ENCODE peak calls at places on chromosome 17, in six cellular contexts. X is MM.1S; Q is psoas muscle; S is foreskin fibroblast; E is mesenchymal stem cell; V is CD8-positive, alpha-beta memory T cell. U is an unnamed sample.

GRCh38 chr17:50488880-50489279 is 10.2 kb downstream of the RSAD1 start:
- DNase-seq in X (no peak), Q (no peak), S (no peak), E (no peak), V (no peak), U (no peak)

GRCh38 chr17:73291260-73291801 is 20.5 kb downstream of the CDC42EP4 start:
- DNase-seq in X (peak; percentile 78), Q (peak; percentile 80), S (peak; percentile 97), E (peak; percentile 87), V (no peak), U (peak; percentile 70)

GRCh38 chr17:83189013-83189672 is 109.7 kb downstream of the METRNL start:
- DNase-seq in X (no peak), Q (no peak), S (no peak), E (no peak), V (no peak), U (no peak)

GRCh38 chr17:31481783-31482081 is 90.3 kb downstream of the RAB11FIP4 start:
- DNase-seq in X (no peak), Q (no peak), S (no peak), E (no peak), V (no peak), U (no peak)

GRCh38 chr17:3804503-3804931 is 3.5 kb upstream of the ITGAE start:
- DNase-seq in X (no peak), Q (no peak), S (no peak), E (no peak), V (no peak), U (no peak)

GRCh38 chr17:10031606-10032005 is 126.5 kb upstream of the RCVRN start:
- DNase-seq in X (no peak), Q (no peak), S (no peak), E (no peak), V (no peak), U (no peak)

GRCh38 chr17:38463451-38463858 is 35.2 kb downstream of the ARHGAP23 start:
- DNase-seq in X (no peak), Q (no peak), S (no peak), E (no peak), V (no peak), U (no peak)

GRCh38 chr17:16275024-16275423 is 58.0 kb downstream of the PIGL start:
- DNase-seq in X (no peak), Q (no peak), S (no peak), E (no peak), V (no peak), U (no peak)

GRCh38 chr17:65856865-65857264 is 295.4 kb upstream of the AXIN2 start:
- DNase-seq in X (no peak), Q (no peak), S (peak; percentile 4), E (no peak), V (no peak), U (no peak)

GRCh38 chr17:7932949-7933348 is 943 bp downstream of the CNTROB start:
- DNase-seq in X (no peak), Q (peak; percentile 31), S (peak; percentile 78), E (peak; percentile 89), V (no peak), U (peak; percentile 23)

GRCh38 chr17:74770498-74771318 is 5.4 kb downstream of the NAT9 start:
- DNase-seq in X (peak; percentile 71), Q (peak; percentile 67), S (peak; percentile 44), E (peak; percentile 49), V (peak; percentile 74), U (no peak)

GRCh38 chr17:59416184-59416583 is 84.7 kb downstream of the YPEL2 start:
- DNase-seq in X (peak; percentile 60), Q (no peak), S (no peak), E (no peak), V (no peak), U (no peak)

GRCh38 chr17:57762375-57762916 is 17.3 kb upstream of the CCDC182 start:
- DNase-seq in X (no peak), Q (no peak), S (no peak), E (no peak), V (no peak), U (no peak)

GRCh38 chr17:43873091-43873490 is 26.1 kb downstream of the CD300LG start:
- DNase-seq in X (no peak), Q (no peak), S (no peak), E (no peak), V (no peak), U (no peak)

GRCh38 chr17:44502598-44503079 is 567 bp downstream of the GPATCH8 start:
- DNase-seq in X (no peak), Q (no peak), S (no peak), E (peak; percentile 37), V (no peak), U (no peak)

GRCh38 chr17:40533896-40534295 is 31.4 kb downstream of the CCR7 start:
- DNase-seq in X (no peak), Q (no peak), S (no peak), E (no peak), V (no peak), U (no peak)

GRCh38 chr17:66767164-66767933 is 67.6 kb upstream of the CACNG5 start:
- DNase-seq in X (no peak), Q (no peak), S (no peak), E (no peak), V (no peak), U (no peak)

GRCh38 chr17:71922439-71922838 is 198.4 kb upstream of the SOX9 start:
- DNase-seq in X (peak; percentile 30), Q (no peak), S (peak; percentile 83), E (peak; percentile 77), V (no peak), U (peak; percentile 90)

GRCh38 chr17:73279704-73280103 is 18.0 kb upstream of the CPSF4L start:
- DNase-seq in X (no peak), Q (no peak), S (no peak), E (no peak), V (no peak), U (no peak)

GRCh38 chr17:17557796-17558195 is 33.7 kb downstream of the PEMT start:
- DNase-seq in X (no peak), Q (no peak), S (no peak), E (no peak), V (no peak), U (no peak)

DNA sequence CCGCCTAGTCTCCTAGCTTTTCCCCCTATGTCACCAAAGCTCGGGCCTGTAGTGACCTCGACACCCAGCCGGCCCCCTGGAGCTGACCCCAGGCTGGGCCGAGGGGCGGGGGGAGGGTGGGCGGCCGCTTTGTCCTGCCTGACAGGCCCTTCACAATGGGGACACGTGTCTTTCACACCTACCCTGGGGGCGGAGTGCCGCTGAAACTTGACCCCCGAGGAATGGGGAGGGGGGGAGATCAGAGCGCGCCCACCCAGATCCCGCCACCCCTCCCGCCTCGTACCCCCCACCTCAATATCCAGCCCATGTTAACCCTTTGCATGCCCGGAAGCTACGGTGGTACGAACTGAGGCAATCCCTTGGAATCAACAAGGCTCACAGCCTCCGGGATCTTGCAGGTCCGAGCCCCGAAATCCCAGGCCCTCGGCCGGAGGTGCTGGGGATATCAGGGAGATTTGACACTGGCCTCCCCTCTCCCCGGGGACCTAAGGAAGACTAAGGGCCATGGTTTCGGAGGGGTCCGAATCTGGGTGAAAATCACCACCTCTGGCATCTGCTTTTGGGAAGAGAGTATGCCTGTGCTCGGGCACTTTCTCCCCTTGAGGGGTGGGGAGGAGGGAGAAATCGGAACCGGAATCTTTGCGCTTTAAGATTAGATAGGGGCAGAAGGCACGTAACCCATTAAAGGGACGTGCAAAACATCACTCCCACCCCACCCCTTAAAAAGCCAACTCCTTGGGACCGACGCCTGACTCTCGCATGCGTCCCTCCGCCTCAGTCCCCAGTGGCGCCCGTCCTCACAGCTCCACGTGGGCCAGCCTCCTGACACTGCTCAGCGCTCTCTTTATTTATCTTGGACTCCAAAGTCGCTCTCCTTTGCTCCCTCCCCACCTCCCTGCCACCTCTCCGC is 2.6 kb downstream of the NOG start:
- DNase-seq in X (no peak), Q (no peak), S (no peak), E (peak; percentile 34), V (peak; percentile 31), U (no peak)
- H3K4me3 ChIP-seq in X (peak overlapping the region; percentile 36), Q (peak overlapping the region; percentile 81), S (peak overlapping the region; percentile 41), E (no peak overlapping the region), V (peak overlapping the region; percentile 60), U (peak overlapping the region; percentile 30)

DNA sequence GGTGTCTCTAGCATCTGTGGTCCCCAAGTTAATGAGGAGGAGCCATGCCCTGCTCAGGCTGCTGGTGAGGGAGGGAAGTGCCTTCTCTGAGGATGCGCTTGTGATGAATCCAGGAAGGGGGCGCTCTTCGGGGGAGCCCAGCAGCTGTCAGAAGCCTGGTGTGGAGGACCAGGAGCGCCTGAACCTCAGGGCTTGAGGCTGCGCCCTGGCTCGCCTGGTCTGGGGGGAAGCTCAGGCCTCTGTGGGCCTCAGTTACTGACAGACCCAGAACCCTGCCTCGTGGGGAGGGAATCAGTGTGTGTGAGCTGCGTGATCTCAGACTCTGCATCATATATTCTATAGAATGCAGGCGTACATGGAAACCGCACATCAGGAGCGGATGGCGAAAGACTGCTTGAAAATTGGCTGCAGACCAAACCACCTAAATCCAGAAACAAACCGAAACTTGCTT is 126.1 kb downstream of the SEC14L1 start:
- DNase-seq in X (no peak), Q (no peak), S (no peak), E (no peak), V (no peak), U (no peak)
- H3K4me3 ChIP-seq in X (no peak overlapping the region), Q (no peak overlapping the region), S (no peak overlapping the region), E (no peak overlapping the region), V (no peak overlapping the region), U (no peak overlapping the region)

GRCh38 chr17:77147357-77147801 is 6.6 kb downstream of the SEC14L1 start:
- DNase-seq in X (peak; percentile 94), Q (no peak), S (no peak), E (no peak), V (no peak), U (no peak)

GRCh38 chr17:77145209-77145608 is 4.4 kb downstream of the SEC14L1 start:
- DNase-seq in X (peak; percentile 80), Q (no peak), S (no peak), E (no peak), V (no peak), U (no peak)

GRCh38 chr17:77148109-77148958 is 7.6 kb downstream of the SEC14L1 start:
- DNase-seq in X (no peak), Q (no peak), S (no peak), E (no peak), V (no peak), U (no peak)

GRCh38 chr17:77145635-77146632 is 5.2 kb downstream of the SEC14L1 start:
- DNase-seq in X (peak; percentile 92), Q (peak; percentile 69), S (peak; percentile 83), E (peak; percentile 88), V (no peak), U (no peak)

DNA sequence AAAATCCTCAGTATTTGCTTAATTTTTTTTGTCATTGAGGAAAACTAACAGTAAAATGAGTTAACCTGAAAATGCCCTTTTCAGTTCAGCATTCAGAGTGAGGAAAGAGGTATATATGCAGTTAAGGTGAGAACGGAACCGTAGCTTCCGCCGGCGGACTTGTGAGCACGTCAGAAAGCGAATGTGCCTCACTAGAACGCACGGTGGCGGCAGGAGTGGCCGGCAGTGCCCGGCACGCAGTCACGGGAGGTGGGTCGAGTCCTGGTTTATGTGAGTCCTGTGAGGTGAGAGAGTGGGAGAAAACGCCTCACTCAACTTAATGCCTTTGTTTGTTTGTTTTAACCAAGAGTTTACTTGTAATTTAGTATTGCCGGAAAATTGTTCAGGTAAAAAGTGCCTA is 6.1 kb downstream of the SEC14L1 start:
- DNase-seq in X (peak; percentile 85), Q (no peak), S (no peak), E (no peak), V (no peak), U (no peak)
- H3K4me3 ChIP-seq in X (peak overlapping the region; percentile 98), Q (peak overlapping the region; percentile 54), S (no peak overlapping the region), E (no peak overlapping the region), V (no peak overlapping the region), U (no peak overlapping the region)

GRCh38 chr17:78883533-78884131 is 19.4 kb downstream of the CEP295NL start:
- DNase-seq in X (no peak), Q (peak; percentile 83), S (peak; percentile 98), E (peak; percentile 98), V (peak; percentile 23), U (peak; percentile 93)
- H3K4me3 ChIP-seq in X (no peak overlapping the region), Q (peak overlapping the region; percentile 41), S (peak overlapping the region; percentile 48), E (peak overlapping the region; percentile 32), V (no peak overlapping the region), U (peak overlapping the region; percentile 31)